ENCODE peak calls at places on chromosomes 4 and X, in nine cellular contexts. One of them, this sample, is unnamed.

GRCh38 chr4:140754918-140755810 is 1.0 kb downstream of the TBC1D9 start:
- DNase-seq in stimulated activated CD8-positive, alpha-beta memory T cell treated with anti-CD3 and anti-CD28 coated beads, Interleukin-7, amount 100 ng/mL, for 48 hours: no peak
- DNase-seq in occipital lobe: no peak
- DNase-seq in activated T-helper 9 cell treated with anti-CD3 and anti-CD28 coated beads, Interleukin-2, amount 50 U/mL, for 16 hours: no peak
- DNase-seq in GM04503: no peak
- DNase-seq in iris pigment epithelial cell: no peak
- DNase-seq in transverse colon: no peak
- DNase-seq in GM23248: peak; percentile 20
- DNase-seq in foreskin fibroblast: no peak
- DNase-seq in this sample: no peak

GRCh38 chr4:41442818-41443217 is 95.1 kb upstream of the LIMCH1 start:
- DNase-seq in stimulated activated CD8-positive, alpha-beta memory T cell treated with anti-CD3 and anti-CD28 coated beads, Interleukin-7, amount 100 ng/mL, for 48 hours: no peak
- DNase-seq in occipital lobe: no peak
- DNase-seq in activated T-helper 9 cell treated with anti-CD3 and anti-CD28 coated beads, Interleukin-2, amount 50 U/mL, for 16 hours: no peak
- DNase-seq in GM04503: no peak
- DNase-seq in iris pigment epithelial cell: peak; percentile 64
- DNase-seq in transverse colon: no peak
- DNase-seq in GM23248: no peak
- DNase-seq in foreskin fibroblast: no peak
- DNase-seq in this sample: peak; percentile 64

GRCh38 chr4:139762715-139763114 is 97.1 kb downstream of the MGST2 start:
- DNase-seq in stimulated activated CD8-positive, alpha-beta memory T cell treated with anti-CD3 and anti-CD28 coated beads, Interleukin-7, amount 100 ng/mL, for 48 hours: no peak
- DNase-seq in occipital lobe: no peak
- DNase-seq in activated T-helper 9 cell treated with anti-CD3 and anti-CD28 coated beads, Interleukin-2, amount 50 U/mL, for 16 hours: no peak
- DNase-seq in GM04503: no peak
- DNase-seq in iris pigment epithelial cell: no peak
- DNase-seq in transverse colon: no peak
- DNase-seq in GM23248: no peak
- DNase-seq in foreskin fibroblast: no peak
- DNase-seq in this sample: no peak

GRCh38 chr4:84837751-84838150 is 128.7 kb downstream of the WDFY3 start:
- DNase-seq in stimulated activated CD8-positive, alpha-beta memory T cell treated with anti-CD3 and anti-CD28 coated beads, Interleukin-7, amount 100 ng/mL, for 48 hours: no peak
- DNase-seq in occipital lobe: no peak
- DNase-seq in activated T-helper 9 cell treated with anti-CD3 and anti-CD28 coated beads, Interleukin-2, amount 50 U/mL, for 16 hours: no peak
- DNase-seq in GM04503: no peak
- DNase-seq in iris pigment epithelial cell: peak; percentile 19
- DNase-seq in transverse colon: no peak
- DNase-seq in GM23248: no peak
- DNase-seq in foreskin fibroblast: no peak
- DNase-seq in this sample: no peak

GRCh38 chr4:47468686-47469365 is 5.3 kb upstream of the COMMD8 start:
- DNase-seq in stimulated activated CD8-positive, alpha-beta memory T cell treated with anti-CD3 and anti-CD28 coated beads, Interleukin-7, amount 100 ng/mL, for 48 hours: no peak
- DNase-seq in occipital lobe: no peak
- DNase-seq in activated T-helper 9 cell treated with anti-CD3 and anti-CD28 coated beads, Interleukin-2, amount 50 U/mL, for 16 hours: no peak
- DNase-seq in GM04503: no peak
- DNase-seq in iris pigment epithelial cell: peak; percentile 58
- DNase-seq in transverse colon: no peak
- DNase-seq in GM23248: peak; percentile 59
- DNase-seq in foreskin fibroblast: no peak
- DNase-seq in this sample: peak; percentile 45

GRCh38 chrX:107596651-107597050 is 31.7 kb upstream of the PRPS1 start:
- DNase-seq in stimulated activated CD8-positive, alpha-beta memory T cell treated with anti-CD3 and anti-CD28 coated beads, Interleukin-7, amount 100 ng/mL, for 48 hours: no peak
- DNase-seq in occipital lobe: no peak
- DNase-seq in activated T-helper 9 cell treated with anti-CD3 and anti-CD28 coated beads, Interleukin-2, amount 50 U/mL, for 16 hours: no peak
- DNase-seq in GM04503: no peak
- DNase-seq in iris pigment epithelial cell: no peak
- DNase-seq in transverse colon: no peak
- DNase-seq in GM23248: no peak
- DNase-seq in foreskin fibroblast: no peak
- DNase-seq in this sample: no peak

GRCh38 chrX:26376037-26376708 is 160.2 kb downstream of the MAGEB5 start:
- DNase-seq in stimulated activated CD8-positive, alpha-beta memory T cell treated with anti-CD3 and anti-CD28 coated beads, Interleukin-7, amount 100 ng/mL, for 48 hours: no peak
- DNase-seq in occipital lobe: no peak
- DNase-seq in activated T-helper 9 cell treated with anti-CD3 and anti-CD28 coated beads, Interleukin-2, amount 50 U/mL, for 16 hours: no peak
- DNase-seq in GM04503: no peak
- DNase-seq in iris pigment epithelial cell: no peak
- DNase-seq in transverse colon: no peak
- DNase-seq in GM23248: no peak
- DNase-seq in foreskin fibroblast: no peak
- DNase-seq in this sample: no peak

GRCh38 chrX:23509256-23509655 is 158.0 kb upstream of the PRDX4 start:
- DNase-seq in stimulated activated CD8-positive, alpha-beta memory T cell treated with anti-CD3 and anti-CD28 coated beads, Interleukin-7, amount 100 ng/mL, for 48 hours: no peak
- DNase-seq in occipital lobe: no peak
- DNase-seq in activated T-helper 9 cell treated with anti-CD3 and anti-CD28 coated beads, Interleukin-2, amount 50 U/mL, for 16 hours: no peak
- DNase-seq in GM04503: no peak
- DNase-seq in iris pigment epithelial cell: no peak
- DNase-seq in transverse colon: no peak
- DNase-seq in GM23248: no peak
- DNase-seq in foreskin fibroblast: no peak
- DNase-seq in this sample: no peak

GRCh38 chr4:153466637-153467153 is 535 bp downstream of the TMEM131L start:
- DNase-seq in stimulated activated CD8-positive, alpha-beta memory T cell treated with anti-CD3 and anti-CD28 coated beads, Interleukin-7, amount 100 ng/mL, for 48 hours: no peak
- DNase-seq in occipital lobe: no peak
- DNase-seq in activated T-helper 9 cell treated with anti-CD3 and anti-CD28 coated beads, Interleukin-2, amount 50 U/mL, for 16 hours: no peak
- DNase-seq in GM04503: no peak
- DNase-seq in iris pigment epithelial cell: no peak
- DNase-seq in transverse colon: no peak
- DNase-seq in GM23248: peak; percentile 57
- DNase-seq in foreskin fibroblast: no peak
- DNase-seq in this sample: no peak

GRCh38 chr4:169464080-169464479 is 148.3 kb downstream of the NEK1 start:
- DNase-seq in stimulated activated CD8-positive, alpha-beta memory T cell treated with anti-CD3 and anti-CD28 coated beads, Interleukin-7, amount 100 ng/mL, for 48 hours: no peak
- DNase-seq in occipital lobe: no peak
- DNase-seq in activated T-helper 9 cell treated with anti-CD3 and anti-CD28 coated beads, Interleukin-2, amount 50 U/mL, for 16 hours: no peak
- DNase-seq in GM04503: no peak
- DNase-seq in iris pigment epithelial cell: no peak
- DNase-seq in transverse colon: no peak
- DNase-seq in GM23248: no peak
- DNase-seq in foreskin fibroblast: no peak
- DNase-seq in this sample: no peak

GRCh38 chr4:99395595-99396364 is 39.4 kb downstream of the ADH7 start:
- DNase-seq in stimulated activated CD8-positive, alpha-beta memory T cell treated with anti-CD3 and anti-CD28 coated beads, Interleukin-7, amount 100 ng/mL, for 48 hours: no peak
- DNase-seq in occipital lobe: no peak
- DNase-seq in activated T-helper 9 cell treated with anti-CD3 and anti-CD28 coated beads, Interleukin-2, amount 50 U/mL, for 16 hours: no peak
- DNase-seq in GM04503: no peak
- DNase-seq in iris pigment epithelial cell: peak; percentile 54
- DNase-seq in transverse colon: no peak
- DNase-seq in GM23248: peak; percentile 68
- DNase-seq in foreskin fibroblast: no peak
- DNase-seq in this sample: no peak

GRCh38 chr4:55216871-55217635 is 91.7 kb upstream of the KDR start:
- DNase-seq in stimulated activated CD8-positive, alpha-beta memory T cell treated with anti-CD3 and anti-CD28 coated beads, Interleukin-7, amount 100 ng/mL, for 48 hours: no peak
- DNase-seq in occipital lobe: no peak
- DNase-seq in activated T-helper 9 cell treated with anti-CD3 and anti-CD28 coated beads, Interleukin-2, amount 50 U/mL, for 16 hours: no peak
- DNase-seq in GM04503: no peak
- DNase-seq in iris pigment epithelial cell: peak; percentile 33
- DNase-seq in transverse colon: no peak
- DNase-seq in GM23248: peak; percentile 28
- DNase-seq in foreskin fibroblast: no peak
- DNase-seq in this sample: no peak

GRCh38 chr4:105060628-105061027 is 86.0 kb upstream of the TET2 start:
- DNase-seq in stimulated activated CD8-positive, alpha-beta memory T cell treated with anti-CD3 and anti-CD28 coated beads, Interleukin-7, amount 100 ng/mL, for 48 hours: no peak
- DNase-seq in occipital lobe: no peak
- DNase-seq in activated T-helper 9 cell treated with anti-CD3 and anti-CD28 coated beads, Interleukin-2, amount 50 U/mL, for 16 hours: no peak
- DNase-seq in GM04503: no peak
- DNase-seq in iris pigment epithelial cell: peak; percentile 32
- DNase-seq in transverse colon: no peak
- DNase-seq in GM23248: no peak
- DNase-seq in foreskin fibroblast: no peak
- DNase-seq in this sample: no peak

GRCh38 chr4:3303840-3304715 is 11.3 kb downstream of the RGS12 start:
- DNase-seq in stimulated activated CD8-positive, alpha-beta memory T cell treated with anti-CD3 and anti-CD28 coated beads, Interleukin-7, amount 100 ng/mL, for 48 hours: no peak
- DNase-seq in occipital lobe: no peak
- DNase-seq in activated T-helper 9 cell treated with anti-CD3 and anti-CD28 coated beads, Interleukin-2, amount 50 U/mL, for 16 hours: no peak
- DNase-seq in GM04503: no peak
- DNase-seq in iris pigment epithelial cell: no peak
- DNase-seq in transverse colon: no peak
- DNase-seq in GM23248: no peak
- DNase-seq in foreskin fibroblast: no peak
- DNase-seq in this sample: no peak

GRCh38 chrX:70916754-70917153 is 8.2 kb upstream of the TEX11 start:
- DNase-seq in stimulated activated CD8-positive, alpha-beta memory T cell treated with anti-CD3 and anti-CD28 coated beads, Interleukin-7, amount 100 ng/mL, for 48 hours: no peak
- DNase-seq in occipital lobe: no peak
- DNase-seq in activated T-helper 9 cell treated with anti-CD3 and anti-CD28 coated beads, Interleukin-2, amount 50 U/mL, for 16 hours: no peak
- DNase-seq in GM04503: no peak
- DNase-seq in iris pigment epithelial cell: no peak
- DNase-seq in transverse colon: no peak
- DNase-seq in GM23248: no peak
- DNase-seq in foreskin fibroblast: no peak
- DNase-seq in this sample: no peak

GRCh38 chrX:13346646-13347045 is 26.8 kb upstream of the ATXN3L start:
- DNase-seq in stimulated activated CD8-positive, alpha-beta memory T cell treated with anti-CD3 and anti-CD28 coated beads, Interleukin-7, amount 100 ng/mL, for 48 hours: no peak
- DNase-seq in occipital lobe: no peak
- DNase-seq in activated T-helper 9 cell treated with anti-CD3 and anti-CD28 coated beads, Interleukin-2, amount 50 U/mL, for 16 hours: no peak
- DNase-seq in GM04503: no peak
- DNase-seq in iris pigment epithelial cell: no peak
- DNase-seq in transverse colon: no peak
- DNase-seq in GM23248: no peak
- DNase-seq in foreskin fibroblast: no peak
- DNase-seq in this sample: no peak

GRCh38 chr4:15348236-15348635 is 79.6 kb upstream of the C1QTNF7 start:
- DNase-seq in stimulated activated CD8-positive, alpha-beta memory T cell treated with anti-CD3 and anti-CD28 coated beads, Interleukin-7, amount 100 ng/mL, for 48 hours: no peak
- DNase-seq in occipital lobe: no peak
- DNase-seq in activated T-helper 9 cell treated with anti-CD3 and anti-CD28 coated beads, Interleukin-2, amount 50 U/mL, for 16 hours: no peak
- DNase-seq in GM04503: no peak
- DNase-seq in iris pigment epithelial cell: no peak
- DNase-seq in transverse colon: no peak
- DNase-seq in GM23248: no peak
- DNase-seq in foreskin fibroblast: no peak
- DNase-seq in this sample: peak; percentile 36

GRCh38 chrX:126824596-126824995 is 5.1 kb downstream of the PRR32 start:
- DNase-seq in stimulated activated CD8-positive, alpha-beta memory T cell treated with anti-CD3 and anti-CD28 coated beads, Interleukin-7, amount 100 ng/mL, for 48 hours: no peak
- DNase-seq in occipital lobe: no peak
- DNase-seq in activated T-helper 9 cell treated with anti-CD3 and anti-CD28 coated beads, Interleukin-2, amount 50 U/mL, for 16 hours: no peak
- DNase-seq in GM04503: no peak
- DNase-seq in iris pigment epithelial cell: no peak
- DNase-seq in transverse colon: no peak
- DNase-seq in GM23248: no peak
- DNase-seq in foreskin fibroblast: no peak
- DNase-seq in this sample: no peak

GRCh38 chr4:103867311-103867710 is 147.5 kb upstream of the TACR3 start:
- DNase-seq in stimulated activated CD8-positive, alpha-beta memory T cell treated with anti-CD3 and anti-CD28 coated beads, Interleukin-7, amount 100 ng/mL, for 48 hours: no peak
- DNase-seq in occipital lobe: no peak
- DNase-seq in activated T-helper 9 cell treated with anti-CD3 and anti-CD28 coated beads, Interleukin-2, amount 50 U/mL, for 16 hours: no peak
- DNase-seq in GM04503: no peak
- DNase-seq in iris pigment epithelial cell: no peak
- DNase-seq in transverse colon: no peak
- DNase-seq in GM23248: no peak
- DNase-seq in foreskin fibroblast: no peak
- DNase-seq in this sample: no peak

GRCh38 chr4:2796261-2797187 is 3.6 kb downstream of the SH3BP2 start:
- DNase-seq in stimulated activated CD8-positive, alpha-beta memory T cell treated with anti-CD3 and anti-CD28 coated beads, Interleukin-7, amount 100 ng/mL, for 48 hours: no peak
- DNase-seq in occipital lobe: no peak
- DNase-seq in activated T-helper 9 cell treated with anti-CD3 and anti-CD28 coated beads, Interleukin-2, amount 50 U/mL, for 16 hours: no peak
- DNase-seq in GM04503: no peak
- DNase-seq in iris pigment epithelial cell: no peak
- DNase-seq in transverse colon: peak; percentile 84
- DNase-seq in GM23248: peak; percentile 81
- DNase-seq in foreskin fibroblast: peak; percentile 78
- DNase-seq in this sample: peak; percentile 68

GRCh38 chr4:16790508-16790907 is 107.9 kb downstream of the LDB2 start:
- DNase-seq in stimulated activated CD8-positive, alpha-beta memory T cell treated with anti-CD3 and anti-CD28 coated beads, Interleukin-7, amount 100 ng/mL, for 48 hours: no peak
- DNase-seq in occipital lobe: no peak
- DNase-seq in activated T-helper 9 cell treated with anti-CD3 and anti-CD28 coated beads, Interleukin-2, amount 50 U/mL, for 16 hours: no peak
- DNase-seq in GM04503: no peak
- DNase-seq in iris pigment epithelial cell: no peak
- DNase-seq in transverse colon: no peak
- DNase-seq in GM23248: no peak
- DNase-seq in foreskin fibroblast: no peak
- DNase-seq in this sample: no peak

GRCh38 chr4:37661643-37662221 is 24.4 kb downstream of the RELL1 start:
- DNase-seq in stimulated activated CD8-positive, alpha-beta memory T cell treated with anti-CD3 and anti-CD28 coated beads, Interleukin-7, amount 100 ng/mL, for 48 hours: no peak
- DNase-seq in occipital lobe: no peak
- DNase-seq in activated T-helper 9 cell treated with anti-CD3 and anti-CD28 coated beads, Interleukin-2, amount 50 U/mL, for 16 hours: no peak
- DNase-seq in GM04503: no peak
- DNase-seq in iris pigment epithelial cell: peak; percentile 31
- DNase-seq in transverse colon: no peak
- DNase-seq in GM23248: peak; percentile 32
- DNase-seq in foreskin fibroblast: peak; percentile 36
- DNase-seq in this sample: peak; percentile 67

GRCh38 chr4:67746797-67747495 is 7.2 kb downstream of the GNRHR start:
- DNase-seq in stimulated activated CD8-positive, alpha-beta memory T cell treated with anti-CD3 and anti-CD28 coated beads, Interleukin-7, amount 100 ng/mL, for 48 hours: no peak
- DNase-seq in occipital lobe: no peak
- DNase-seq in activated T-helper 9 cell treated with anti-CD3 and anti-CD28 coated beads, Interleukin-2, amount 50 U/mL, for 16 hours: no peak
- DNase-seq in GM04503: no peak
- DNase-seq in iris pigment epithelial cell: peak; percentile 32
- DNase-seq in transverse colon: no peak
- DNase-seq in GM23248: peak; percentile 67
- DNase-seq in foreskin fibroblast: no peak
- DNase-seq in this sample: peak; percentile 81

GRCh38 chr4:128686032-128686465 is 123.5 kb upstream of the JADE1 start:
- DNase-seq in stimulated activated CD8-positive, alpha-beta memory T cell treated with anti-CD3 and anti-CD28 coated beads, Interleukin-7, amount 100 ng/mL, for 48 hours: no peak
- DNase-seq in occipital lobe: no peak
- DNase-seq in activated T-helper 9 cell treated with anti-CD3 and anti-CD28 coated beads, Interleukin-2, amount 50 U/mL, for 16 hours: no peak
- DNase-seq in GM04503: no peak
- DNase-seq in iris pigment epithelial cell: peak; percentile 65
- DNase-seq in transverse colon: no peak
- DNase-seq in GM23248: no peak
- DNase-seq in foreskin fibroblast: no peak
- DNase-seq in this sample: no peak

GRCh38 chrX:137926090-137926489 is 360.2 kb downstream of the ZIC3 start:
- DNase-seq in stimulated activated CD8-positive, alpha-beta memory T cell treated with anti-CD3 and anti-CD28 coated beads, Interleukin-7, amount 100 ng/mL, for 48 hours: no peak
- DNase-seq in occipital lobe: no peak
- DNase-seq in activated T-helper 9 cell treated with anti-CD3 and anti-CD28 coated beads, Interleukin-2, amount 50 U/mL, for 16 hours: no peak
- DNase-seq in GM04503: no peak
- DNase-seq in iris pigment epithelial cell: no peak
- DNase-seq in transverse colon: no peak
- DNase-seq in GM23248: no peak
- DNase-seq in foreskin fibroblast: no peak
- DNase-seq in this sample: no peak

GRCh38 chr4:128163177-128164117 is 102.3 kb downstream of the LARP1B start:
- DNase-seq in stimulated activated CD8-positive, alpha-beta memory T cell treated with anti-CD3 and anti-CD28 coated beads, Interleukin-7, amount 100 ng/mL, for 48 hours: no peak
- DNase-seq in occipital lobe: no peak
- DNase-seq in activated T-helper 9 cell treated with anti-CD3 and anti-CD28 coated beads, Interleukin-2, amount 50 U/mL, for 16 hours: no peak
- DNase-seq in GM04503: peak; percentile 40
- DNase-seq in iris pigment epithelial cell: peak; percentile 88
- DNase-seq in transverse colon: no peak
- DNase-seq in GM23248: peak; percentile 64
- DNase-seq in foreskin fibroblast: peak; percentile 25
- DNase-seq in this sample: peak; percentile 79

GRCh38 chrX:47218920-47219815 is 687 bp downstream of the CDK16 start:
- DNase-seq in stimulated activated CD8-positive, alpha-beta memory T cell treated with anti-CD3 and anti-CD28 coated beads, Interleukin-7, amount 100 ng/mL, for 48 hours: peak; percentile 18
- DNase-seq in occipital lobe: no peak
- DNase-seq in activated T-helper 9 cell treated with anti-CD3 and anti-CD28 coated beads, Interleukin-2, amount 50 U/mL, for 16 hours: peak; percentile 35
- DNase-seq in GM04503: no peak
- DNase-seq in iris pigment epithelial cell: no peak
- DNase-seq in transverse colon: peak; percentile 70
- DNase-seq in GM23248: peak; percentile 47
- DNase-seq in foreskin fibroblast: no peak
- DNase-seq in this sample: peak; percentile 50

GRCh38 chr4:106763044-106763443 is 273.1 kb downstream of the DKK2 start:
- DNase-seq in stimulated activated CD8-positive, alpha-beta memory T cell treated with anti-CD3 and anti-CD28 coated beads, Interleukin-7, amount 100 ng/mL, for 48 hours: no peak
- DNase-seq in occipital lobe: no peak
- DNase-seq in activated T-helper 9 cell treated with anti-CD3 and anti-CD28 coated beads, Interleukin-2, amount 50 U/mL, for 16 hours: no peak
- DNase-seq in GM04503: peak; percentile 56
- DNase-seq in iris pigment epithelial cell: no peak
- DNase-seq in transverse colon: no peak
- DNase-seq in GM23248: peak; percentile 56
- DNase-seq in foreskin fibroblast: peak; percentile 10
- DNase-seq in this sample: peak; percentile 52

This sample was measured in adipocyte.